ENCODE peak calls at places on chromosome 11, in ten cellular contexts. Z, B, K, F, X, P, R, Q, E and N are unnamed samples.

GRCh38 chr11:134312807-134313206 is 19.0 kb upstream of the GLB1L2 start:
- DNase-seq in Z (no peak), B (no peak), K (no peak), F (no peak), X (no peak), P (no peak), R (no peak), Q (no peak), E (no peak), N (no peak)

GRCh38 chr11:110827276-110827675 is 115.0 kb upstream of the ARHGAP20 start:
- DNase-seq in Z (no peak), B (no peak), K (no peak), F (no peak), X (no peak), P (no peak), R (no peak), Q (no peak), E (no peak), N (no peak)

GRCh38 chr11:69303427-69303826 is 9.5 kb downstream of the MYEOV start:
- DNase-seq in Z (no peak), B (no peak), K (no peak), F (no peak), X (no peak), P (no peak), R (no peak), Q (no peak), E (no peak), N (no peak)

GRCh38 chr11:19913236-19913892 is 200.7 kb downstream of the NAV2 start:
- DNase-seq in Z (no peak), B (no peak), K (no peak), F (no peak), X (no peak), P (no peak), R (no peak), Q (no peak), E (no peak), N (no peak)

GRCh38 chr11:47395225-47396048 is 13.0 kb upstream of the SLC39A13 start:
- DNase-seq in Z (no peak), B (no peak), K (no peak), F (no peak), X (no peak), P (no peak), R (no peak), Q (no peak), E (no peak), N (no peak)

GRCh38 chr11:17351171-17351509 is 460 bp upstream of the NCR3LG1 start:
- DNase-seq in Z (no peak), B (no peak), K (no peak), F (no peak), X (no peak), P (no peak), R (no peak), Q (no peak), E (no peak), N (no peak)

GRCh38 chr11:108122166-108122628 is 830 bp downstream of the ACAT1 start:
- DNase-seq in Z (no peak), B (no peak), K (peak), F (no peak), X (no peak), P (peak), R (peak), Q (no peak), E (peak), N (no peak)

GRCh38 chr11:8241373-8242112 is 22.1 kb downstream of the LMO1 start:
- DNase-seq in Z (no peak), B (no peak), K (peak), F (no peak), X (no peak), P (no peak), R (no peak), Q (no peak), E (no peak), N (no peak)

GRCh38 chr11:134360050-134360835 is 28.5 kb downstream of the GLB1L2 start:
- DNase-seq in Z (peak), B (no peak), K (peak), F (peak), X (peak), P (peak), R (peak), Q (peak), E (no peak), N (peak)

GRCh38 chr11:3089236-3090061 is 32.2 kb upstream of the CARS1 start:
- DNase-seq in Z (no peak), B (no peak), K (no peak), F (no peak), X (no peak), P (no peak), R (no peak), Q (no peak), E (no peak), N (no peak)

GRCh38 chr11:69459848-69460539 is 21.5 kb upstream of the LINC01488 start:
- DNase-seq in Z (no peak), B (no peak), K (no peak), F (no peak), X (no peak), P (no peak), R (no peak), Q (no peak), E (no peak), N (no peak)

GRCh38 chr11:130313383-130314183 is 1.1 kb downstream of the ZBTB44 start:
- DNase-seq in Z (no peak), B (no peak), K (no peak), F (no peak), X (no peak), P (peak), R (no peak), Q (no peak), E (peak), N (no peak)

GRCh38 chr11:128551641-128552335 is 35.6 kb downstream of the ETS1 start:
- DNase-seq in Z (no peak), B (no peak), K (no peak), F (no peak), X (no peak), P (no peak), R (no peak), Q (no peak), E (no peak), N (no peak)

GRCh38 chr11:65931773-65932557 is 12.7 kb downstream of the DRAP1 start:
- DNase-seq in Z (no peak), B (no peak), K (no peak), F (no peak), X (no peak), P (no peak), R (no peak), Q (no peak), E (no peak), N (no peak)

GRCh38 chr11:11864332-11864731 is 22.6 kb downstream of the USP47 start:
- DNase-seq in Z (no peak), B (no peak), K (no peak), F (no peak), X (no peak), P (no peak), R (no peak), Q (no peak), E (no peak), N (no peak)

GRCh38 chr11:113519989-113520613 is 44.9 kb upstream of the DRD2 start:
- DNase-seq in Z (no peak), B (no peak), K (peak), F (no peak), X (no peak), P (no peak), R (no peak), Q (no peak), E (no peak), N (no peak)

GRCh38 chr11:61712301-61712700 is 32.1 kb downstream of the DAGLA start:
- DNase-seq in Z (no peak), B (no peak), K (no peak), F (no peak), X (no peak), P (no peak), R (no peak), Q (no peak), E (no peak), N (no peak)

GRCh38 chr11:31827458-31828206 is 16.5 kb upstream of the PAX6 start:
- DNase-seq in Z (no peak), B (no peak), K (no peak), F (no peak), X (no peak), P (peak), R (no peak), Q (no peak), E (no peak), N (no peak)

GRCh38 chr11:74000307-74000630 is 8.6 kb downstream of the UCP3 start:
- DNase-seq in Z (no peak), B (no peak), K (no peak), F (no peak), X (no peak), P (no peak), R (no peak), Q (no peak), E (no peak), N (no peak)

GRCh38 chr11:123386746-123387510 is 43.1 kb upstream of the GRAMD1B start:
- DNase-seq in Z (no peak), B (no peak), K (no peak), F (no peak), X (no peak), P (peak), R (no peak), Q (no peak), E (no peak), N (no peak)

GRCh38 chr11:34583818-34584217 is 37.1 kb upstream of the EHF start:
- DNase-seq in Z (no peak), B (no peak), K (no peak), F (no peak), X (no peak), P (no peak), R (no peak), Q (no peak), E (no peak), N (no peak)

GRCh38 chr11:12749442-12749841 is 75.2 kb downstream of the TEAD1 start:
- DNase-seq in Z (no peak), B (no peak), K (no peak), F (no peak), X (no peak), P (no peak), R (no peak), Q (no peak), E (peak), N (no peak)

GRCh38 chr11:71949034-71949433 is 20.2 kb downstream of the RNF121 start:
- DNase-seq in Z (no peak), B (no peak), K (no peak), F (no peak), X (no peak), P (no peak), R (no peak), Q (no peak), E (no peak), N (no peak)

GRCh38 chr11:15349413-15349812 is 234.7 kb downstream of the INSC start:
- DNase-seq in Z (no peak), B (no peak), K (no peak), F (no peak), X (no peak), P (no peak), R (no peak), Q (no peak), E (no peak), N (no peak)

GRCh38 chr11:120431633-120432032 is 79.9 kb upstream of the GRIK4 start:
- DNase-seq in Z (no peak), B (no peak), K (no peak), F (peak), X (no peak), P (peak), R (peak), Q (peak), E (no peak), N (peak)

GRCh38 chr11:112612283-112612849 is 348.9 kb upstream of the NCAM1 start:
- DNase-seq in Z (no peak), B (no peak), K (no peak), F (peak), X (no peak), P (no peak), R (no peak), Q (no peak), E (no peak), N (no peak)

GRCh38 chr11:36492724-36493304 is 17.3 kb downstream of the TRAF6 start:
- DNase-seq in Z (no peak), B (peak), K (peak), F (no peak), X (no peak), P (peak), R (peak), Q (no peak), E (peak), N (no peak)

GRCh38 chr11:44997566-44997965 is 46.9 kb upstream of the TP53I11 start:
- DNase-seq in Z (no peak), B (no peak), K (no peak), F (no peak), X (no peak), P (no peak), R (no peak), Q (no peak), E (no peak), N (no peak)

GRCh38 chr11:952406-953385 is 27.0 kb downstream of the AP2A2 start:
- DNase-seq in Z (no peak), B (no peak), K (no peak), F (no peak), X (no peak), P (peak), R (no peak), Q (peak), E (no peak), N (peak)

GRCh38 chr11:28932940-28933339 is 824.8 kb downstream of the METTL15 start:
- DNase-seq in Z (no peak), B (no peak), K (no peak), F (peak), X (no peak), P (no peak), R (no peak), Q (no peak), E (no peak), N (no peak)

GRCh38 chr11:112227002-112227401 is 774 bp downstream of the PTS start:
- DNase-seq in Z (no peak), B (no peak), K (no peak), F (no peak), X (no peak), P (peak), R (peak), Q (no peak), E (peak), N (no peak)

GRCh38 chr11:68273056-68273738 is 1.4 kb upstream of the C11orf24 start:
- DNase-seq in Z (no peak), B (no peak), K (no peak), F (no peak), X (no peak), P (no peak), R (no peak), Q (no peak), E (no peak), N (no peak)

GRCh38 chr11:11856638-11857037 is 14.9 kb downstream of the USP47 start:
- DNase-seq in Z (no peak), B (no peak), K (no peak), F (no peak), X (no peak), P (no peak), R (no peak), Q (no peak), E (no peak), N (peak)

GRCh38 chr11:64264371-64264852 is 13.1 kb downstream of the PLCB3 start:
- DNase-seq in Z (no peak), B (peak), K (no peak), F (no peak), X (no peak), P (no peak), R (no peak), Q (no peak), E (no peak), N (no peak)